ENCODE peak calls at places on chromosomes 1 and 21, in seven cellular contexts. One of them, this sample, is unnamed.

GRCh38 chr1:59814180-59814900 is 409 bp upstream of the HOOK1 start:
- DNase-seq in psoas muscle: peak; percentile 42
- DNase-seq in right cardiac atrium: peak; percentile 85
- DNase-seq in GM23338: peak; percentile 94
- DNase-seq in tibial artery: peak; percentile 25
- DNase-seq in breast epithelium: peak; percentile 95
- DNase-seq in brain microvascular endothelial cell: no peak
- DNase-seq in this sample: no peak

GRCh38 chr1:181104790-181105133 is 16.3 kb downstream of the IER5 start:
- DNase-seq in breast epithelium: no peak
- DNase-seq in psoas muscle: peak; percentile 60
- DNase-seq in right cardiac atrium: no peak
- DNase-seq in tibial artery: no peak
- DNase-seq in GM23338: peak; percentile 86
- DNase-seq in brain microvascular endothelial cell: no peak
- DNase-seq in this sample: no peak

GRCh38 chr21:37527103-37527502 is 160.5 kb downstream of the DYRK1A start:
- DNase-seq in breast epithelium: no peak
- DNase-seq in GM23338: no peak
- DNase-seq in tibial artery: no peak
- DNase-seq in psoas muscle: no peak
- DNase-seq in brain microvascular endothelial cell: no peak
- DNase-seq in right cardiac atrium: no peak
- DNase-seq in this sample: no peak

GRCh38 chr1:202852163-202852904 is 36.6 kb downstream of the RABIF start:
- DNase-seq in right cardiac atrium: no peak
- DNase-seq in tibial artery: no peak
- DNase-seq in psoas muscle: no peak
- DNase-seq in GM23338: peak; percentile 90
- DNase-seq in breast epithelium: no peak
- DNase-seq in brain microvascular endothelial cell: peak; percentile 59
- DNase-seq in this sample: no peak

GRCh38 chr1:207619833-207620572 is 24.9 kb upstream of the CR1L start:
- DNase-seq in GM23338: peak; percentile 88
- DNase-seq in right cardiac atrium: no peak
- DNase-seq in tibial artery: no peak
- DNase-seq in psoas muscle: no peak
- DNase-seq in brain microvascular endothelial cell: peak; percentile 43
- DNase-seq in breast epithelium: no peak
- DNase-seq in this sample: peak; percentile 7

GRCh38 chr1:43783671-43784205 is 76.4 kb downstream of the ST3GAL3 start:
- DNase-seq in psoas muscle: no peak
- DNase-seq in right cardiac atrium: no peak
- DNase-seq in tibial artery: no peak
- DNase-seq in brain microvascular endothelial cell: no peak
- DNase-seq in GM23338: no peak
- DNase-seq in breast epithelium: peak; percentile 73
- DNase-seq in this sample: no peak

GRCh38 chr1:6601865-6602668 is 602 bp downstream of the KLHL21 start:
- DNase-seq in right cardiac atrium: peak; percentile 84
- DNase-seq in breast epithelium: no peak
- DNase-seq in GM23338: peak; percentile 55
- DNase-seq in brain microvascular endothelial cell: no peak
- DNase-seq in psoas muscle: peak; percentile 64
- DNase-seq in tibial artery: peak; percentile 51
- DNase-seq in this sample: no peak

GRCh38 chr1:169809370-169810095 is 14.8 kb upstream of the METTL18 start:
- DNase-seq in breast epithelium: no peak
- DNase-seq in psoas muscle: no peak
- DNase-seq in GM23338: peak; percentile 57
- DNase-seq in right cardiac atrium: no peak
- DNase-seq in tibial artery: no peak
- DNase-seq in brain microvascular endothelial cell: peak; percentile 18
- DNase-seq in this sample: peak; percentile 1

GRCh38 chr1:166874464-166874863 is 1.6 kb downstream of the TADA1 start:
- DNase-seq in psoas muscle: no peak
- DNase-seq in right cardiac atrium: no peak
- DNase-seq in tibial artery: no peak
- DNase-seq in brain microvascular endothelial cell: no peak
- DNase-seq in breast epithelium: no peak
- DNase-seq in GM23338: no peak
- DNase-seq in this sample: no peak

GRCh38 chr21:45838636-45839035 is 142.9 kb upstream of the COL6A1 start:
- DNase-seq in brain microvascular endothelial cell: no peak
- DNase-seq in tibial artery: no peak
- DNase-seq in GM23338: no peak
- DNase-seq in psoas muscle: no peak
- DNase-seq in breast epithelium: no peak
- DNase-seq in right cardiac atrium: no peak
- DNase-seq in this sample: no peak

GRCh38 chr1:151907363-151908139 is 1.8 kb downstream of the THEM4 start:
- DNase-seq in psoas muscle: no peak
- DNase-seq in right cardiac atrium: no peak
- DNase-seq in GM23338: peak; percentile 9
- DNase-seq in breast epithelium: no peak
- DNase-seq in tibial artery: no peak
- DNase-seq in brain microvascular endothelial cell: no peak
- DNase-seq in this sample: no peak

GRCh38 chr1:194331758-194332157 is 1145.3 kb upstream of the B3GALT2 start:
- DNase-seq in tibial artery: no peak
- DNase-seq in GM23338: no peak
- DNase-seq in brain microvascular endothelial cell: no peak
- DNase-seq in psoas muscle: no peak
- DNase-seq in breast epithelium: no peak
- DNase-seq in right cardiac atrium: no peak
- DNase-seq in this sample: no peak

GRCh38 chr1:1429671-1430073 is 5.8 kb upstream of the VWA1 start:
- DNase-seq in psoas muscle: no peak
- DNase-seq in brain microvascular endothelial cell: peak; percentile 35
- DNase-seq in right cardiac atrium: peak; percentile 72
- DNase-seq in breast epithelium: no peak
- DNase-seq in GM23338: no peak
- DNase-seq in tibial artery: peak; percentile 37
- DNase-seq in this sample: no peak

GRCh38 chr1:164790081-164790480 is 231.1 kb downstream of the PBX1 start:
- DNase-seq in brain microvascular endothelial cell: no peak
- DNase-seq in psoas muscle: no peak
- DNase-seq in right cardiac atrium: no peak
- DNase-seq in tibial artery: no peak
- DNase-seq in GM23338: no peak
- DNase-seq in breast epithelium: no peak
- DNase-seq in this sample: no peak

GRCh38 chr1:164784960-164785359 is 226.0 kb downstream of the PBX1 start:
- DNase-seq in tibial artery: no peak
- DNase-seq in breast epithelium: no peak
- DNase-seq in psoas muscle: no peak
- DNase-seq in brain microvascular endothelial cell: no peak
- DNase-seq in GM23338: no peak
- DNase-seq in right cardiac atrium: no peak
- DNase-seq in this sample: no peak

GRCh38 chr1:164786980-164787833 is 228.2 kb downstream of the PBX1 start:
- DNase-seq in breast epithelium: peak; percentile 87
- DNase-seq in right cardiac atrium: peak; percentile 92
- DNase-seq in brain microvascular endothelial cell: peak; percentile 80
- DNase-seq in tibial artery: peak; percentile 88
- DNase-seq in GM23338: peak; percentile 94
- DNase-seq in psoas muscle: peak; percentile 83
- DNase-seq in this sample: peak; percentile 72

GRCh38 chr1:164785841-164786534 is 227.0 kb downstream of the PBX1 start:
- DNase-seq in breast epithelium: no peak
- DNase-seq in tibial artery: no peak
- DNase-seq in GM23338: no peak
- DNase-seq in right cardiac atrium: no peak
- DNase-seq in psoas muscle: no peak
- DNase-seq in brain microvascular endothelial cell: no peak
- DNase-seq in this sample: no peak

DNA sequence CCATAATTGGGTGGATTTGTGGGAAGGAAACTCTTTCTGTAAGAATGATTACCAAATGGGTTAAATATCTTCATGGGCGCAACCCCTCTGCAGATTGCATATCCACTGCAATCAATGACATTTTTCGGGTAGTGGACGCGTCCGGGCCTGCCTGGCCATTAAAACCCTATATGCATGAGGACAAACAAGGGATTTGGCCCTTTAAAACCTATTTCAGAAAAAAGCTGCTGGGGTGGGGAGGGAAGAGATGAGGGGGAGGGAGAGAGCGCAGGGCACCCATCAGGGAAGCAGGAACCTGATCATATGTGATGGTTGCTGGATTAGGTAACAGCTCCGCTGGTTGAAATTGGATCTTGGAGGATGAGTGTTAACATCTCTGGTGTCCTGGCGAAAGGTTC is 228.8 kb downstream of the PBX1 start:
- DNase-seq in GM23338: peak; percentile 41
- DNase-seq in psoas muscle: no peak
- DNase-seq in breast epithelium: no peak
- DNase-seq in tibial artery: no peak
- DNase-seq in brain microvascular endothelial cell: no peak
- DNase-seq in right cardiac atrium: no peak
- DNase-seq in this sample: no peak
- H3K27ac ChIP-seq in GM23338: peak overlapping the region; percentile 37
- H3K27ac ChIP-seq in psoas muscle: peak overlapping the region; percentile 83
- H3K27ac ChIP-seq in breast epithelium: peak overlapping the region; percentile 81
- H3K27ac ChIP-seq in tibial artery: peak overlapping the region; percentile 6
- H3K27ac ChIP-seq in brain microvascular endothelial cell: no peak overlapping the region
- H3K27ac ChIP-seq in right cardiac atrium: no peak overlapping the region
- H3K27ac ChIP-seq in this sample: no peak overlapping the region

GRCh38 chr1:12144236-12144635 is 22.6 kb upstream of the TNFRSF1B start:
- DNase-seq in brain microvascular endothelial cell: no peak
- DNase-seq in psoas muscle: no peak
- DNase-seq in tibial artery: no peak
- DNase-seq in breast epithelium: no peak
- DNase-seq in GM23338: no peak
- DNase-seq in right cardiac atrium: peak; percentile 53
- DNase-seq in this sample: no peak

GRCh38 chr1:12142891-12143630 is 23.7 kb upstream of the TNFRSF1B start:
- DNase-seq in GM23338: no peak
- DNase-seq in breast epithelium: no peak
- DNase-seq in right cardiac atrium: peak; percentile 85
- DNase-seq in psoas muscle: peak; percentile 53
- DNase-seq in tibial artery: peak; percentile 65
- DNase-seq in brain microvascular endothelial cell: no peak
- DNase-seq in this sample: no peak

GRCh38 chr1:12142141-12142823 is 24.5 kb upstream of the TNFRSF1B start:
- DNase-seq in brain microvascular endothelial cell: no peak
- DNase-seq in GM23338: no peak
- DNase-seq in tibial artery: no peak
- DNase-seq in psoas muscle: no peak
- DNase-seq in breast epithelium: no peak
- DNase-seq in right cardiac atrium: peak; percentile 49
- DNase-seq in this sample: no peak

GRCh38 chr1:12144969-12145368 is 21.8 kb upstream of the TNFRSF1B start:
- DNase-seq in breast epithelium: no peak
- DNase-seq in tibial artery: no peak
- DNase-seq in brain microvascular endothelial cell: no peak
- DNase-seq in GM23338: no peak
- DNase-seq in psoas muscle: no peak
- DNase-seq in right cardiac atrium: peak; percentile 44
- DNase-seq in this sample: no peak

DNA sequence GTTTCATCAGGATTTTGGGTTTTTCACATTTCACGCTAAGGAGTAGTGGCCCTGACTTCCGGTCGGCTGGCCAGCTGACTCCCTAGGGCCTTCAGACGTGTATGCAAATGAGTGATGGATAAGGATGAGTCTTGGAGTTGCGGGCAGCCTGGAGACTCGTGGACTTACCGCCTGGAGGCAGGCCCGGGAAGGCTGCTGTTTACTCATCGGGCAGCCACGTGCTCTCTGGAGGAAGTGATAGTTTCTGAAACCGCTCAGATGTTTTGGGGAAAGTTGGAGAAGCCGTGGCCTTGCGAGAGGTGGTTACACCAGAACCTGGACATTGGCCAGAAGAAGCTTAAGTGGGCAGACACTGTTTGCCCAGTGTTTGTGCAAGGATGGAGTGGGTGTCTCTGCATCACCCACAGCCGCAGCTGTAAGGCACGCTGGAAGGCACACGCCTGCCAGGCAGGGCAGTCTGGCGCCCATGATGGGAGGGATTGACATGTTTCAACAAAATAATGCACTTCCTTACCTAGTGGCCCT is 23.1 kb upstream of the TNFRSF1B start:
- DNase-seq in tibial artery: peak; percentile 93
- DNase-seq in breast epithelium: peak; percentile 73
- DNase-seq in brain microvascular endothelial cell: peak; percentile 94
- DNase-seq in GM23338: no peak
- DNase-seq in psoas muscle: peak; percentile 88
- DNase-seq in right cardiac atrium: peak; percentile 92
- DNase-seq in this sample: peak; percentile 30
- H3K27ac ChIP-seq in tibial artery: peak overlapping the region; percentile 37
- H3K27ac ChIP-seq in breast epithelium: peak overlapping the region; percentile 84
- H3K27ac ChIP-seq in brain microvascular endothelial cell: peak overlapping the region; percentile 22
- H3K27ac ChIP-seq in GM23338: no peak overlapping the region
- H3K27ac ChIP-seq in psoas muscle: peak overlapping the region; percentile 61
- H3K27ac ChIP-seq in right cardiac atrium: peak overlapping the region; percentile 9
- H3K27ac ChIP-seq in this sample: peak overlapping the region; percentile 58

GRCh38 chr1:83828456-83828855 is 170.5 kb downstream of the TTLL7 start:
- DNase-seq in brain microvascular endothelial cell: peak; percentile 9
- DNase-seq in breast epithelium: no peak
- DNase-seq in psoas muscle: no peak
- DNase-seq in tibial artery: no peak
- DNase-seq in right cardiac atrium: no peak
- DNase-seq in GM23338: no peak
- DNase-seq in this sample: no peak
- H3K27ac ChIP-seq in brain microvascular endothelial cell: no peak overlapping the region
- H3K27ac ChIP-seq in breast epithelium: no peak overlapping the region
- H3K27ac ChIP-seq in psoas muscle: no peak overlapping the region
- H3K27ac ChIP-seq in tibial artery: no peak overlapping the region
- H3K27ac ChIP-seq in right cardiac atrium: no peak overlapping the region
- H3K27ac ChIP-seq in GM23338: no peak overlapping the region
- H3K27ac ChIP-seq in this sample: no peak overlapping the region

DNA sequence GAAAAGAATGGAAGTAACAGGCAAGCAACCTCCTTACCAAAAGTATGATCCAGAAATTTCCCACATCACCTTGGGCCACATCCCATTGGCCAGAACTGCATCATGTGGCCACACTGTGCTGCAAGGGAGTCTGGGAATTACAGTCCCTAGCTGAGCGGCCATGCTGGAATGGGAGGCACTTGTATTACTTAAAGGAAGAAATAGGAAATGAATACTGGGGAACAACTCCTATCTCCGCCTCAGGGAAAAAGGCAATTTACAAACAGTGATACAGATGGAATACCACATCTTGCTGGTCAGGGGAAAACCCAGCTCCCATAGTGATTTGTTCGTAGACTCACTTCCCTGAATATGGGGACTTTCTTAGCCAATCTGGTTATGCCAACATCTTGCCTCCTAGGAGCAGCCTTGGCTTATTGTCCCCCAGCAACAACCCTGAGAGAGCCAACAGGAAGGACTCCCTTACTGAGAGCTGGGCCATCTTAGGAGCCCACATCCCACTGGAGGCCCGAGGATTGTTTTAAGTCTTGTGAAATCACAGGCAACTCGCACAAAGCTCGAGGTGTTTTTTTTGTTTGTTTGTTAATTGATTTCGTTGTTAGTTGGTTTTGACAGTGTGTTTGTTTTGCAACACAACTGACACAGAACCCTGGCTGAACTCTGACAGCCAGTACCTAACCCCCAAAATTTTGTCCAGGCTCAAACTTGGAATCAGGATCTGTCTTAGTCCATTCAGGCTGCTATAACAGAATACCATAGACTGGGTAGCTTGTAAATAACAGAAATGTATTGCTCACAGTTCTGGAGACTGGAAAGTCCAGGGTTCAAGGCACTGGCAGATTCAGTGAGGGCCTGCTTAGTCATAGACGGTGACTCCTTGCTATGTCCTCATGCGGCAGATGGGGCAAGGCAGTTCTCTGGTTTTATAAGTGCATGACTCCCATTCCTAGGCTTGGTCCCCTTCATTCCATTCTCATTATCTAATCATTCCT is 14.9 kb downstream of the CDA start:
- DNase-seq in psoas muscle: no peak
- DNase-seq in GM23338: no peak
- DNase-seq in brain microvascular endothelial cell: peak; percentile 92
- DNase-seq in right cardiac atrium: no peak
- DNase-seq in tibial artery: no peak
- DNase-seq in breast epithelium: no peak
- DNase-seq in this sample: no peak
- H3K27ac ChIP-seq in psoas muscle: no peak overlapping the region
- H3K27ac ChIP-seq in GM23338: no peak overlapping the region
- H3K27ac ChIP-seq in brain microvascular endothelial cell: peak overlapping the region; percentile 73
- H3K27ac ChIP-seq in right cardiac atrium: no peak overlapping the region
- H3K27ac ChIP-seq in tibial artery: no peak overlapping the region
- H3K27ac ChIP-seq in breast epithelium: no peak overlapping the region
- H3K27ac ChIP-seq in this sample: no peak overlapping the region